ENCODE peak calls at places on chromosomes 1 and 21, in five cellular contexts. I is astrocyte of the spinal cord, U is NCI-H460, K is SHP77, F is iPS-NIHi11. B is an unnamed sample.

GRCh38 chr1:1049318-1050165 is 24.6 kb downstream of the RNF223 start:
- DNase-seq in I (no peak), U (no peak), K (no peak), F (no peak), B (no peak)

GRCh38 chr1:213446496-213446895 is 395.5 kb downstream of the RPS6KC1 start:
- DNase-seq in I (no peak), U (no peak), K (no peak), F (no peak), B (no peak)

GRCh38 chr21:30714436-30714835 is 4.1 kb downstream of the KRTAP21-3 start:
- DNase-seq in I (no peak), U (no peak), K (no peak), F (no peak), B (no peak)

GRCh38 chr1:31523769-31524168 is 52.5 kb upstream of the TINAGL1 start:
- DNase-seq in I (no peak), U (no peak), K (no peak), F (no peak), B (no peak)

GRCh38 chr1:231192620-231193163 is 30.8 kb downstream of the TRIM67 start:
- DNase-seq in I (peak; percentile 27), U (no peak), K (no peak), F (no peak), B (no peak)

GRCh38 chr1:93079685-93080141 is 630 bp downstream of the MTF2 start:
- DNase-seq in I (no peak), U (no peak), K (no peak), F (peak; percentile 53), B (peak; percentile 9)

GRCh38 chr1:145892486-145893087 is 6.9 kb upstream of the ANKRD35 start:
- DNase-seq in I (peak; percentile 61), U (no peak), K (no peak), F (no peak), B (no peak)

GRCh38 chr1:99820546-99820945 is 29.6 kb upstream of the AGL start:
- DNase-seq in I (no peak), U (no peak), K (no peak), F (no peak), B (no peak)

GRCh38 chr1:43048601-43049011 is 89.9 kb upstream of the SLC2A1 start:
- DNase-seq in I (no peak), U (peak; percentile 44), K (no peak), F (no peak), B (no peak)

GRCh38 chr1:38076038-38076437 is 29.4 kb upstream of the POU3F1 start:
- DNase-seq in I (peak; percentile 33), U (peak; percentile 14), K (no peak), F (peak; percentile 87), B (no peak)

GRCh38 chr21:40053007-40053406 is 185.8 kb downstream of the PCP4 start:
- DNase-seq in I (peak; percentile 43), U (no peak), K (no peak), F (no peak), B (no peak)

GRCh38 chr1:92333668-92334067 is 34.8 kb downstream of the RPAP2 start:
- DNase-seq in I (no peak), U (no peak), K (no peak), F (no peak), B (no peak)

GRCh38 chr1:155479205-155479604 is 83.4 kb downstream of the ASH1L start:
- DNase-seq in I (peak; percentile 34), U (no peak), K (no peak), F (no peak), B (no peak)

GRCh38 chr1:151327223-151327902 is at the start of gene PI4KB:
- DNase-seq in I (peak; percentile 99), U (peak; percentile 100), K (peak; percentile 100), F (peak; percentile 97), B (peak; percentile 89)

GRCh38 chr1:209398330-209398991 is 185.1 kb upstream of the CAMK1G start:
- DNase-seq in I (peak; percentile 84), U (no peak), K (no peak), F (peak; percentile 40), B (peak; percentile 66)

GRCh38 chr1:99645699-99646531 is at the start of gene PALMD:
- DNase-seq in I (no peak), U (peak; percentile 44), K (peak; percentile 51), F (no peak), B (no peak)

GRCh38 chr1:62088439-62088838 is 106.2 kb upstream of the L1TD1 start:
- DNase-seq in I (no peak), U (no peak), K (no peak), F (no peak), B (no peak)

GRCh38 chr1:7046314-7046713 is 261.1 kb downstream of the CAMTA1 start:
- DNase-seq in I (peak; percentile 76), U (peak; percentile 33), K (peak; percentile 4), F (peak; percentile 81), B (peak; percentile 33)

GRCh38 chr21:41431788-41432548 is 5.9 kb downstream of the MX1 start:
- DNase-seq in I (no peak), U (no peak), K (no peak), F (no peak), B (no peak)

GRCh38 chr1:85330206-85330605 is 53.8 kb upstream of the BCL10 start:
- DNase-seq in I (peak; percentile 88), U (peak; percentile 52), K (no peak), F (no peak), B (no peak)